ENCODE peak calls at places on chromosomes 6 and 20, in eight cellular contexts. O is Peyer's patch, T is MM.1S, Y is heart right ventricle, U is PC-9, G is fibroblast of mammary gland, R is fibroblast of pulmonary artery, E is brain microvascular endothelial cell. N is an unnamed sample.

GRCh38 chr6:30990422-30991086 is 7.0 kb downstream of the MUC21 start:
- DNase-seq in O (no peak), G (no peak), U (no peak), R (no peak), T (peak; percentile 79), Y (no peak), E (no peak), N (no peak)

GRCh38 chr6:20673458-20673857 is 139.2 kb downstream of the CDKAL1 start:
- DNase-seq in T (no peak), E (no peak), Y (no peak), G (no peak), U (no peak), R (no peak), O (no peak), N (no peak)

GRCh38 chr20:17436664-17437063 is 94.5 kb downstream of the BFSP1 start:
- DNase-seq in E (no peak), Y (no peak), U (no peak), O (no peak), G (no peak), T (no peak), R (no peak), N (no peak)

GRCh38 chr6:79240509-79240908 is 6.0 kb upstream of the HMGN3 start:
- DNase-seq in O (no peak), G (no peak), T (no peak), R (peak; percentile 58), Y (no peak), U (peak; percentile 15), E (no peak), N (peak; percentile 56)

GRCh38 chr6:7267521-7268091 is 45.4 kb downstream of the SSR1 start:
- DNase-seq in E (peak; percentile 96), U (peak; percentile 88), Y (no peak), R (peak; percentile 87), G (peak; percentile 96), O (no peak), T (no peak), N (peak; percentile 93)

GRCh38 chr6:20328266-20328946 is 73.3 kb upstream of the E2F3 start:
- DNase-seq in T (no peak), Y (no peak), G (no peak), O (no peak), E (no peak), U (no peak), R (no peak), N (no peak)

GRCh38 chr20:34983995-34984735 is 28.5 kb downstream of the MYH7B start:
- DNase-seq in O (no peak), G (no peak), Y (no peak), R (no peak), E (no peak), U (no peak), T (no peak), N (no peak)

GRCh38 chr6:63526931-63527330 is 45.3 kb upstream of the LOC128125822 start:
- DNase-seq in Y (no peak), U (no peak), E (no peak), R (no peak), T (no peak), O (no peak), G (no peak), N (no peak)

GRCh38 chr20:22248052-22248667 is 336.2 kb downstream of the FOXA2 start:
- DNase-seq in O (no peak), E (peak; percentile 3), Y (no peak), R (peak; percentile 9), T (no peak), G (peak; percentile 16), U (no peak), N (peak; percentile 7)

GRCh38 chr6:45155341-45155894 is 172.7 kb upstream of the RUNX2 start:
- DNase-seq in Y (no peak), R (no peak), E (no peak), G (no peak), T (no peak), O (no peak), U (no peak), N (no peak)

GRCh38 chr6:102381203-102381602 is 987.7 kb downstream of the GRIK2 start:
- DNase-seq in E (no peak), O (no peak), R (no peak), U (no peak), G (no peak), Y (no peak), T (no peak), N (no peak)

GRCh38 chr6:75524322-75524972 is 30.8 kb upstream of the FILIP1 start:
- DNase-seq in Y (no peak), G (peak; percentile 62), R (peak; percentile 88), O (no peak), T (no peak), E (peak; percentile 95), U (peak; percentile 68), N (peak; percentile 99)

GRCh38 chr6:22752522-22752921 is 183.2 kb downstream of the HDGFL1 start:
- DNase-seq in G (no peak), T (no peak), O (no peak), E (no peak), Y (no peak), R (no peak), U (no peak), N (no peak)

GRCh38 chr6:118893095-118893881 is 664 bp upstream of the ASF1A start:
- DNase-seq in G (peak; percentile 75), R (peak; percentile 83), Y (peak; percentile 23), T (peak; percentile 64), E (peak; percentile 66), O (no peak), U (no peak), N (peak; percentile 78)

GRCh38 chr20:10540636-10541493 is 105.8 kb downstream of the SLX4IP start:
- DNase-seq in T (no peak), Y (no peak), E (peak; percentile 89), G (peak; percentile 93), R (peak; percentile 91), O (no peak), U (no peak), N (peak; percentile 95)

DNA sequence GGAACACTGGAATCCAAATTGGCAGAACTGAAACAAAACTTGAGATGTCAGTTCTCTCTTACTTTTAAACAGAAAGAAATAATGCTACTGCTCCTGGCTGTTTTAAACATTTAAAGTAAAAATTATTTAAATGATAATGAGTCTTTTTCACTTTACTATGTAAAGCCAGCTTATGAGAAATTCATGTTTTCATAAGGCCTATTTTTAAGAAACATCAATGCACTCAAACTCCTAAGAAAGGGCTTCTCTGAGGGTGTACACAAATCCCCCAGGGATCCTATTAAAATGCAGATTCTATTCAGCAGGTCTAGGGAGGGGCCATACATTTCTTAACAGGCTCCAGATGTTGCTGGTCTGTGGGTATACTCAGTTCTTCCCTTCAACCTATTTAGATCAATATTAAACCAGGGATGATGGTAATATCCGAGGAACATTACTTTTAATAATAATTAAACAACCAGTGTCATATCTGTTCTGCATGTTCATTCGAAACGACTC is 2.3 kb downstream of the FERMT1 start:
- DNase-seq in T (no peak), Y (no peak), O (no peak), R (no peak), U (no peak), G (no peak), E (no peak), N (no peak)
- H3K4me3 ChIP-seq in T (no peak overlapping the region), Y (no peak overlapping the region), O (no peak overlapping the region), R (no peak overlapping the region), U (peak overlapping the region; percentile 84), G (no peak overlapping the region), E (no peak overlapping the region), N (no peak overlapping the region)

GRCh38 chr6:93418448-93419303 is 683 bp downstream of the EPHA7 start:
- DNase-seq in Y (peak; percentile 18), O (peak; percentile 52), R (peak; percentile 23), E (peak; percentile 18), U (peak; percentile 45), G (no peak), T (peak; percentile 48), N (peak; percentile 34)
- TF ChIP-seq CTCF in Y (no peak), O (no peak), R (no peak), E (peak; percentile 20), U (no peak), G (no peak), T (no peak), N (peak; percentile 13)

GRCh38 chr6:108622601-108623335 is 62.1 kb downstream of the FOXO3 start:
- DNase-seq in U (no peak), G (peak; percentile 99), T (no peak), R (peak; percentile 93), O (no peak), Y (peak; percentile 41), E (peak; percentile 90), N (peak; percentile 95)

GRCh38 chr6:108627692-108628565 is 67.2 kb downstream of the FOXO3 start:
- DNase-seq in Y (no peak), E (peak; percentile 31), R (peak; percentile 44), O (no peak), G (peak; percentile 88), U (no peak), T (no peak), N (peak; percentile 48)

GRCh38 chr6:108623995-108624394 is 63.3 kb downstream of the FOXO3 start:
- DNase-seq in E (no peak), T (no peak), R (no peak), O (no peak), G (no peak), U (no peak), Y (no peak), N (no peak)

GRCh38 chr6:108630050-108630714 is 69.5 kb downstream of the FOXO3 start:
- DNase-seq in Y (no peak), T (no peak), G (no peak), R (no peak), E (no peak), U (no peak), O (no peak), N (no peak)

GRCh38 chr6:108626777-108627176 is 66.1 kb downstream of the FOXO3 start:
- DNase-seq in G (no peak), O (no peak), U (no peak), R (no peak), E (no peak), Y (no peak), T (no peak), N (no peak)
- H3K4me3 ChIP-seq in G (no peak overlapping the region), O (no peak overlapping the region), U (no peak overlapping the region), R (no peak overlapping the region), E (no peak overlapping the region), Y (no peak overlapping the region), T (peak overlapping the region; percentile 17), N (no peak overlapping the region)

GRCh38 chr20:4469910-4470309 is 251.8 kb upstream of the PRND start:
- DNase-seq in T (no peak), G (no peak), Y (no peak), R (no peak), O (no peak), U (no peak), E (no peak), N (no peak)

GRCh38 chr20:4472906-4473305 is 248.8 kb upstream of the PRND start:
- DNase-seq in T (no peak), U (no peak), R (no peak), Y (no peak), G (peak; percentile 74), E (no peak), O (no peak), N (no peak)

GRCh38 chr20:4468114-4468513 is 253.6 kb upstream of the PRND start:
- DNase-seq in G (no peak), T (no peak), E (no peak), O (no peak), U (no peak), R (no peak), Y (no peak), N (no peak)

GRCh38 chr20:4471221-4471620 is 250.5 kb upstream of the PRND start:
- DNase-seq in Y (no peak), U (no peak), R (no peak), O (no peak), G (peak; percentile 16), T (no peak), E (no peak), N (no peak)

DNA sequence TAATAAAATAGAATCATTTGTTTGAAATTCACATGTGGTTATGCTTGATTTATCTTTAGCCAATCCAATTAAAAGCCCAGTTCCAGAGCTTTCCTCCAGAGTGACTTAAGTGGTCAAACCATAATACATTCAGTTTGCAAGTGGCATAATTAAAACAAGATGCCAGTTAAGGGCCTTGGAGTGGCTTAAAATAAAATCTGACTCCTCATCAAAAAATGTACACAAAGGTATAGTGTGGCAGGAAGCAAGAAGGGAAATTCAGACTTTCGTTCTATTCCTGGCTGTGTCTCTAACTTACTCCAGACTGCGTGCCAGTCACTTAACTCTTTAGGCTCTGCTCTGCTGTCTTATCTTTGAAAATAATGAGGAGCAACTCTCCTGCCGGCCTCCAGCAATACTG is 251.3 kb upstream of the PRND start:
- DNase-seq in R (no peak), Y (no peak), U (no peak), O (no peak), G (peak; percentile 80), E (no peak), T (peak; percentile 63), N (no peak)
- TF ChIP-seq CTCF in R (no peak), Y (no peak), U (no peak), O (no peak), G (peak; percentile 8), E (no peak), T (no peak), N (peak; percentile 6)

N was measured in choroid plexus epithelial cell.